ENCODE peak calls at places on chromosomes 3 and 15, in six cellular contexts. One of them, this sample, is unnamed. For H3K36me3 and H3K9me3, the result is how much of the 10 kb centered on the place peaks cover.

GRCh38 chr3:186824430-186825139 is 17.9 kb upstream of the ADIPOQ start:
- DNase-seq in WERI-Rb-1: no peak
- DNase-seq in HepG2: no peak
- DNase-seq in endodermal cell: peak
- DNase-seq in heart left ventricle: no peak
- DNase-seq in sigmoid colon: no peak
- DNase-seq in this sample: no peak

GRCh38 chr3:120615863-120616599 is 19.9 kb downstream of the NDUFB4 start:
- DNase-seq in WERI-Rb-1: no peak
- DNase-seq in HepG2: no peak
- DNase-seq in endodermal cell: no peak
- DNase-seq in heart left ventricle: peak
- DNase-seq in sigmoid colon: peak
- DNase-seq in this sample: no peak

GRCh38 chr3:38138347-38139190 is at the start of gene MYD88:
- DNase-seq in WERI-Rb-1: no peak
- DNase-seq in HepG2: peak
- DNase-seq in endodermal cell: peak
- DNase-seq in heart left ventricle: peak
- DNase-seq in sigmoid colon: peak
- DNase-seq in this sample: peak

GRCh38 chr3:36991923-36992805 is 767 bp downstream of the EPM2AIP1 start:
- DNase-seq in WERI-Rb-1: no peak
- DNase-seq in HepG2: peak
- DNase-seq in endodermal cell: no peak
- DNase-seq in heart left ventricle: no peak
- DNase-seq in sigmoid colon: peak
- DNase-seq in this sample: no peak

GRCh38 chr3:157921271-157921670 is 184.9 kb downstream of the SHOX2 start:
- DNase-seq in WERI-Rb-1: no peak
- DNase-seq in HepG2: no peak
- DNase-seq in endodermal cell: no peak
- DNase-seq in heart left ventricle: no peak
- DNase-seq in sigmoid colon: no peak
- DNase-seq in this sample: no peak

GRCh38 chr15:29377141-29377540 is 107.5 kb upstream of the NSMCE3 start:
- DNase-seq in WERI-Rb-1: no peak
- DNase-seq in HepG2: no peak
- DNase-seq in endodermal cell: no peak
- DNase-seq in heart left ventricle: no peak
- DNase-seq in sigmoid colon: no peak
- DNase-seq in this sample: no peak

GRCh38 chr3:187567741-187568140 is 102.5 kb downstream of the SST start:
- DNase-seq in WERI-Rb-1: no peak
- DNase-seq in HepG2: peak
- DNase-seq in endodermal cell: no peak
- DNase-seq in heart left ventricle: no peak
- DNase-seq in sigmoid colon: no peak
- DNase-seq in this sample: no peak

GRCh38 chr15:48437178-48437577 is 105.9 kb downstream of the DUT start:
- DNase-seq in WERI-Rb-1: no peak
- DNase-seq in HepG2: no peak
- DNase-seq in endodermal cell: no peak
- DNase-seq in heart left ventricle: no peak
- DNase-seq in sigmoid colon: no peak
- DNase-seq in this sample: no peak

GRCh38 chr15:62845239-62846126 is 197.1 kb upstream of the TPM1 start:
- DNase-seq in WERI-Rb-1: no peak
- DNase-seq in HepG2: peak
- DNase-seq in endodermal cell: peak
- DNase-seq in heart left ventricle: no peak
- DNase-seq in sigmoid colon: peak
- DNase-seq in this sample: no peak

GRCh38 chr15:77021803-77022381 is 27.0 kb downstream of the PSTPIP1 start:
- DNase-seq in WERI-Rb-1: no peak
- DNase-seq in HepG2: no peak
- DNase-seq in endodermal cell: peak
- DNase-seq in heart left ventricle: peak
- DNase-seq in sigmoid colon: no peak
- DNase-seq in this sample: no peak

GRCh38 chr3:139421034-139421433 is 31.6 kb upstream of the COPB2 start:
- DNase-seq in WERI-Rb-1: no peak
- DNase-seq in HepG2: no peak
- DNase-seq in endodermal cell: no peak
- DNase-seq in heart left ventricle: no peak
- DNase-seq in sigmoid colon: no peak
- DNase-seq in this sample: no peak

GRCh38 chr15:64697911-64698369 is 77.4 kb downstream of the RBPMS2 start:
- DNase-seq in WERI-Rb-1: no peak
- DNase-seq in HepG2: no peak
- DNase-seq in endodermal cell: no peak
- DNase-seq in heart left ventricle: no peak
- DNase-seq in sigmoid colon: no peak
- DNase-seq in this sample: no peak

GRCh38 chr3:25420885-25421284 is 7.2 kb upstream of the RARB start:
- DNase-seq in WERI-Rb-1: no peak
- DNase-seq in HepG2: no peak
- DNase-seq in endodermal cell: no peak
- DNase-seq in heart left ventricle: no peak
- DNase-seq in sigmoid colon: no peak
- DNase-seq in this sample: no peak

GRCh38 chr15:70243686-70244540 is 146.2 kb upstream of the TLE3 start:
- DNase-seq in WERI-Rb-1: no peak
- DNase-seq in HepG2: no peak
- DNase-seq in endodermal cell: peak
- DNase-seq in heart left ventricle: no peak
- DNase-seq in sigmoid colon: peak
- DNase-seq in this sample: peak

GRCh38 chr15:86591994-86592746 is 512.5 kb downstream of the AGBL1 start:
- DNase-seq in WERI-Rb-1: no peak
- DNase-seq in HepG2: no peak
- DNase-seq in endodermal cell: no peak
- DNase-seq in heart left ventricle: peak
- DNase-seq in sigmoid colon: peak
- DNase-seq in this sample: no peak

GRCh38 chr3:16069149-16069922 is 105.1 kb upstream of the GALNT15 start:
- DNase-seq in WERI-Rb-1: no peak
- DNase-seq in HepG2: peak
- DNase-seq in endodermal cell: no peak
- DNase-seq in heart left ventricle: no peak
- DNase-seq in sigmoid colon: no peak
- DNase-seq in this sample: no peak

GRCh38 chr15:66133247-66133646 is 120.3 kb downstream of the MEGF11 start:
- DNase-seq in WERI-Rb-1: no peak
- DNase-seq in HepG2: no peak
- DNase-seq in endodermal cell: no peak
- DNase-seq in heart left ventricle: no peak
- DNase-seq in sigmoid colon: no peak
- DNase-seq in this sample: no peak

GRCh38 chr3:114126461-114126860 is 52.4 kb downstream of the DRD3 start:
- DNase-seq in WERI-Rb-1: no peak
- DNase-seq in HepG2: no peak
- DNase-seq in endodermal cell: no peak
- DNase-seq in heart left ventricle: no peak
- DNase-seq in sigmoid colon: no peak
- DNase-seq in this sample: no peak

GRCh38 chr3:58112185-58112535 is 98.6 kb downstream of the DNASE1L3 start:
- DNase-seq in WERI-Rb-1: no peak
- DNase-seq in HepG2: no peak
- DNase-seq in endodermal cell: no peak
- DNase-seq in heart left ventricle: no peak
- DNase-seq in sigmoid colon: no peak
- DNase-seq in this sample: no peak
- H3K36me3 ChIP-seq in WERI-Rb-1: under half
- H3K36me3 ChIP-seq in HepG2: under half
- H3K36me3 ChIP-seq in endodermal cell: half or more
- H3K36me3 ChIP-seq in heart left ventricle: half or more
- H3K36me3 ChIP-seq in sigmoid colon: half or more
- H3K36me3 ChIP-seq in this sample: under half

DNA sequence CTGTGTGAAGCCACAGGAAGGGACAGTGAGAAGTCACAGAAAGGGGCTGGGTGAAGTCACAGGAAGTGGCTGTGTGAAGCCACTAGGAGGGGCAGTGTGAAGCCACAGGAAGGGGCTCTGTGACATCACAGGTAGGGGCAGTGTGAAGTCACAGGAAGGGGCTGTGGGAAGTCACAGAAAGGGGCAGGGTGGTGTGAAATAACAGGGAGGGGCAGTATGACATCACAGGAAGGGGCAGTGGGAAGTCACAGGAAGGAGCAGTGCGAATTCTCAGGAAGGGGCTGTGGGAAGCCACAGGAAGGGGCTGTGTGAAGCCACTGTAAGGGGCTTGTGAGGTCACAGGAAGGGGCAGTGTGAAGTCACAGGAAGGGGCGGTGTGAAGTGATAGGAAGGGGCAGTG is 35.9 kb downstream of the GASK1A start:
- DNase-seq in WERI-Rb-1: no peak
- DNase-seq in HepG2: no peak
- DNase-seq in endodermal cell: no peak
- DNase-seq in heart left ventricle: no peak
- DNase-seq in sigmoid colon: no peak
- DNase-seq in this sample: no peak
- H3K9me3 ChIP-seq in WERI-Rb-1: under half
- H3K9me3 ChIP-seq in HepG2: half or more
- H3K9me3 ChIP-seq in endodermal cell: under half
- H3K9me3 ChIP-seq in heart left ventricle: under half
- H3K9me3 ChIP-seq in sigmoid colon: under half
- H3K9me3 ChIP-seq in this sample: under half

GRCh38 chr3:32303977-32304376 is 65.5 kb downstream of the CMTM8 start:
- DNase-seq in WERI-Rb-1: no peak
- DNase-seq in HepG2: no peak
- DNase-seq in endodermal cell: no peak
- DNase-seq in heart left ventricle: no peak
- DNase-seq in sigmoid colon: no peak
- DNase-seq in this sample: no peak
- H3K4me3 ChIP-seq in WERI-Rb-1: no peak
- H3K4me3 ChIP-seq in HepG2: no peak
- H3K4me3 ChIP-seq in endodermal cell: no peak
- H3K4me3 ChIP-seq in heart left ventricle: no peak
- H3K4me3 ChIP-seq in sigmoid colon: no peak
- H3K4me3 ChIP-seq in this sample: no peak

GRCh38 chr3:57572096-57572495 is 16.0 kb downstream of the PDE12 start:
- DNase-seq in WERI-Rb-1: no peak
- DNase-seq in HepG2: no peak
- DNase-seq in endodermal cell: no peak
- DNase-seq in heart left ventricle: no peak
- DNase-seq in sigmoid colon: no peak
- DNase-seq in this sample: no peak

GRCh38 chr3:57570878-57571277 is 14.8 kb downstream of the PDE12 start:
- DNase-seq in WERI-Rb-1: no peak
- DNase-seq in HepG2: no peak
- DNase-seq in endodermal cell: no peak
- DNase-seq in heart left ventricle: no peak
- DNase-seq in sigmoid colon: no peak
- DNase-seq in this sample: no peak

GRCh38 chr3:57570051-57570450 is 14.0 kb downstream of the PDE12 start:
- DNase-seq in WERI-Rb-1: no peak
- DNase-seq in HepG2: no peak
- DNase-seq in endodermal cell: no peak
- DNase-seq in heart left ventricle: no peak
- DNase-seq in sigmoid colon: no peak
- DNase-seq in this sample: no peak
- H3K36me3 ChIP-seq in WERI-Rb-1: half or more
- H3K36me3 ChIP-seq in HepG2: under half
- H3K36me3 ChIP-seq in endodermal cell: half or more
- H3K36me3 ChIP-seq in heart left ventricle: half or more
- H3K36me3 ChIP-seq in sigmoid colon: under half
- H3K36me3 ChIP-seq in this sample: under half

GRCh38 chr15:25054943-25055342 is 100.2 kb downstream of the SNRPN start:
- DNase-seq in WERI-Rb-1: no peak
- DNase-seq in HepG2: no peak
- DNase-seq in endodermal cell: no peak
- DNase-seq in heart left ventricle: no peak
- DNase-seq in sigmoid colon: no peak
- DNase-seq in this sample: no peak
- H3K9me3 ChIP-seq in WERI-Rb-1: half or more
- H3K9me3 ChIP-seq in HepG2: half or more
- H3K9me3 ChIP-seq in endodermal cell: half or more
- H3K9me3 ChIP-seq in heart left ventricle: half or more
- H3K9me3 ChIP-seq in sigmoid colon: half or more
- H3K9me3 ChIP-seq in this sample: under half

DNA sequence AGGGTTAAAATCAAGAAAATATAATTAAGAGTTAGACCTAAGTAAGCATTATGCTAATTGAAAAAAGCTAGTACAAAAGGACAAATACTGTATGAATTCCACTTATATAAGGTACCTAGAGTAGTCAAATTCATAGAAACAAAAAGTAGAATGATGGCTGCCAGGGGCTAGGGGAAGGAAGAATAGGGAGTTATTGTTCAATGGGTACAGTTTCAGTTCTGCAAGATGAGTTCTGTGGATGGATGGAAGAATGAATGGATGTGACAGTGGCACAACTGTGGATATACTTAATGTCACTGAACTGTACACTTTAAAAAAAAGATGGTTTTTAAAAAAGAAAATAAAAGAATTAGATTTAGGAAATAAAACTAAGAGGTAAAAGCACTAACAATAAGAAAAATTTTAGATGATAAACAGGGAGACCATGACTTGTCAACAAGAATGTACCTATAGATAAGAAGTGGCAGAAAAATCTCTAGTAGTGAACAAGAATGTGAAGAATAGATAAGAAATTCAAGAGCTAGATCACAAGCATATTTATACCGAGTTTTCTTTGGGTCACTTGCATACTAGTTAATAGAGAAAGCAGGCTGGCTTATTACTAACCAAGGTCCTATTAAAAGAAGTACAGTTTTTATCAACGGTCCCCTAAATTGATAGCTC is 5.5 kb downstream of the IFT80 start:
- DNase-seq in WERI-Rb-1: no peak
- DNase-seq in HepG2: no peak
- DNase-seq in endodermal cell: no peak
- DNase-seq in heart left ventricle: no peak
- DNase-seq in sigmoid colon: no peak
- DNase-seq in this sample: no peak
- H3K4me3 ChIP-seq in WERI-Rb-1: no peak
- H3K4me3 ChIP-seq in HepG2: no peak
- H3K4me3 ChIP-seq in endodermal cell: no peak
- H3K4me3 ChIP-seq in heart left ventricle: no peak
- H3K4me3 ChIP-seq in sigmoid colon: no peak
- H3K4me3 ChIP-seq in this sample: no peak

This sample was measured in right lobe of liver.